ENCODE peak calls at places on chromosomes 4 and X, in eight cellular contexts. Q is fibroblast of the aortic adventitia, F is left lung, H is progenitor cell of endocrine pancreas, P is BJ, U is GM12878, X is PC-9, A is kidney epithelial cell. W is an unnamed sample.

GRCh38 chr4:22090655-22091350 is 142.2 kb upstream of the KCNIP4 start:
- DNase-seq in A (no peak), F (no peak), U (no peak), P (no peak), H (no peak), Q (peak; percentile 63), X (no peak), W (no peak)

GRCh38 chrX:2404816-2405215 is 96.0 kb downstream of the DHRSX start:
- DNase-seq in U (no peak), Q (no peak), X (no peak), P (no peak), H (no peak), A (no peak), F (no peak), W (no peak)

GRCh38 chr4:128776794-128777216 is 32.7 kb upstream of the JADE1 start:
- DNase-seq in X (peak; percentile 22), F (peak; percentile 85), A (peak; percentile 98), P (peak; percentile 38), U (no peak), H (no peak), Q (peak; percentile 92), W (no peak)

GRCh38 chr4:40130401-40131036 is 66.3 kb upstream of the RHOH start:
- DNase-seq in P (no peak), F (no peak), A (no peak), X (no peak), U (no peak), Q (no peak), H (no peak), W (no peak)

GRCh38 chr4:957231-957580 is 16.2 kb downstream of the DGKQ start:
- DNase-seq in H (no peak), X (no peak), A (no peak), F (no peak), U (no peak), Q (no peak), P (no peak), W (no peak)

GRCh38 chr4:123043013-123043412 is 120.6 kb upstream of the NUDT6 start:
- DNase-seq in Q (no peak), H (no peak), A (no peak), X (no peak), U (no peak), P (no peak), F (no peak), W (no peak)

GRCh38 chr4:3368841-3369760 is 72.7 kb upstream of the HGFAC start:
- DNase-seq in A (no peak), Q (no peak), U (no peak), X (no peak), F (peak; percentile 64), H (no peak), P (no peak), W (no peak)

GRCh38 chr4:6451309-6451708 is 21.1 kb downstream of the PPP2R2C start:
- DNase-seq in F (no peak), U (no peak), P (no peak), Q (no peak), H (no peak), A (no peak), X (no peak), W (no peak)

GRCh38 chr4:67687639-67688038 is 13.3 kb downstream of the UBA6 start:
- DNase-seq in X (no peak), H (no peak), Q (peak; percentile 35), U (no peak), P (peak; percentile 44), A (no peak), F (no peak), W (no peak)

GRCh38 chr4:8402181-8402597 is 38.3 kb downstream of the ACOX3 start:
- DNase-seq in X (no peak), A (no peak), H (no peak), U (no peak), P (no peak), Q (no peak), F (peak; percentile 71), W (no peak)

GRCh38 chr4:40299126-40299525 is 36.0 kb upstream of the CHRNA9 start:
- DNase-seq in F (no peak), P (no peak), X (no peak), H (no peak), Q (no peak), U (no peak), A (no peak), W (no peak)

DNA sequence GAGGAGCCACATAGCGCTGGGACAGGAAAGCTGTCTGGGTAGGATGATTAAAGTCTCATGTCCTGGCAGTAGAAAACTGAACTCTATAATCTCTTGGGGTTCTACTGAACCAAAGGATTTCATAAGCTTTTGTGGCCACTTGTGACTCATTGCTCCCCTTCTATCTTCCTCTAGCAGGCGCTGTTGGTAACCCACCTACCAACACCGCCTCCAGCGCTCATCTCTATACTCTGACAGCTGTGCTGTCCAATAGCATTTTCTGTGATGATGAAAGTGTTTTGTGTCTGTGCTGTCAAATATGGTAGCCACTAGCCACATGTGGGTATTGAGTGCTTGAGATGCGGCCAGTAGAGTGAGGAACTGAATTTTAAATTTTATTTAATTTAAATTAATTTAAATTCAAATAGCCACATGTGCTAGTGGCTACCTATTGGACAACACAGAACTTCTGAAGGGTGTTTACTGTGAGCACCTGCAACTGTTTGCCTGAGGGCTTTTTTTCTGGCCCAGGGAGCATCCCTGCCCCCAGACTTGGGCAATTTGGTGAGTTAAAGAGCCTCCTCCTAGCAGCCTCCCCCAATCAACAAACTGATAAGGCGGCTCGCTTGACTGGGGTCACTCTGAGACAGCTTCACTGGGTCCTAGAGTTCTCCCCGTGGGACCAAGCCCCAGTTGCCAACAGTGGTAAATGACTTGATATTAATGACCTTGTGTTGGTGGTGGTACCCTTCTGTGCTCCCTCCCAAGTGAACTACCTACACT is 169.2 kb upstream of the ATP6AP2 start:
- DNase-seq in Q (no peak), A (no peak), H (no peak), U (no peak), X (no peak), P (no peak), F (no peak), W (no peak)
- TF ChIP-seq CTCF in Q (no peak), A (no peak), H (no peak), U (peak; percentile 29), X (no peak), P (no peak), F (no peak), W (no peak)

GRCh38 chr4:158810487-158811215 is 41.8 kb downstream of the FNIP2 start:
- DNase-seq in P (peak; percentile 97), Q (peak; percentile 100), A (peak; percentile 96), X (peak; percentile 69), F (no peak), H (no peak), U (no peak), W (no peak)

GRCh38 chr4:158812543-158812942 is 43.7 kb downstream of the FNIP2 start:
- DNase-seq in H (no peak), Q (no peak), X (no peak), P (no peak), A (no peak), F (no peak), U (no peak), W (no peak)

GRCh38 chr4:158812133-158812532 is 43.3 kb downstream of the FNIP2 start:
- DNase-seq in U (no peak), X (no peak), F (no peak), H (no peak), Q (no peak), A (no peak), P (no peak), W (no peak)

GRCh38 chr4:158811216-158811540 is 42.4 kb downstream of the FNIP2 start:
- DNase-seq in F (no peak), X (no peak), U (no peak), P (no peak), Q (no peak), A (no peak), H (no peak), W (no peak)

GRCh38 chr4:158811704-158812103 is 42.9 kb downstream of the FNIP2 start:
- DNase-seq in P (no peak), A (no peak), H (no peak), U (no peak), X (no peak), Q (no peak), F (no peak), W (no peak)
- TF ChIP-seq CTCF in P (no peak), A (no peak), H (no peak), U (no peak), X (no peak), Q (no peak), F (no peak), W (no peak)

GRCh38 chrX:43655151-43655676 is 885 bp upstream of the MAOA start:
- DNase-seq in U (no peak), A (no peak), X (no peak), P (no peak), Q (peak; percentile 31), H (peak; percentile 10), F (no peak), W (peak; percentile 19)
- TF ChIP-seq CTCF in U (no peak), A (no peak), X (no peak), P (no peak), Q (no peak), H (peak; percentile 5), F (no peak), W (no peak)

GRCh38 chr4:176099314-176099713 is 33.7 kb downstream of the WDR17 start:
- DNase-seq in A (no peak), P (no peak), F (no peak), U (no peak), Q (no peak), H (no peak), X (no peak), W (no peak)
- TF ChIP-seq CTCF in A (peak; percentile 14), P (no peak), F (no peak), U (no peak), Q (peak; percentile 11), H (peak; percentile 34), X (peak; percentile 14), W (peak; percentile 40)

DNA sequence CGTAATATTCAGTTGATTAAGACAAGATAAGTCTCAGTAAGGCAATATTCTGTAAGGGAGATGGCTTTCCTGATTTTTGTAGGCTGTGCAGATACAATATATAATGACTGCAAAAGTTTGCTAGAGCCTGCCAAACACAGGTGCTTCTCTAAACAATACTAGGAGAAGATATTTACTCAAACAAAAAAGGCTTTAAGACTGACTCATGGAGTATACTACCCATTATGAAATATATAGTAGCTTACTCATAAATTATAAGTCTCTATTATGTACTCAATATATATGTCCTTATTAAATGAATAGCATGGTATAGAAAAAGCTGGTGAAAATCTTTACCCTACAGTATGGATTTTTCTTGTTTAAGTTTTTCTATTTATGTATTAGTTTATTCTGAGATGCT is 93.2 kb upstream of the IL15 start:
- DNase-seq in F (no peak), P (no peak), X (no peak), H (no peak), U (no peak), A (no peak), Q (no peak), W (no peak)
- TF ChIP-seq CTCF in F (no peak), P (no peak), X (no peak), H (no peak), U (no peak), A (no peak), Q (no peak), W (no peak)